ENCODE peak calls at places on chromosomes 4 and X, in five cellular contexts. A is nephron progenitor cell, W is amniotic stem cell, P is T-helper 1 cell, Z is NT2/D1. L is an unnamed sample.

GRCh38 chr4:24472514-24473308 is 111.6 kb downstream of the DHX15 start:
- DNase-seq in Z (no peak), W (peak; percentile 70), P (peak; percentile 42), A (peak; percentile 85), L (peak; percentile 49)

GRCh38 chr4:2935762-2936743 is 27.2 kb downstream of the NOP14 start:
- DNase-seq in W (no peak), P (no peak), A (no peak), Z (no peak), L (peak; percentile 43)

GRCh38 chr4:156238171-156238570 is 284.5 kb upstream of the CTSO start:
- DNase-seq in A (no peak), W (no peak), P (no peak), Z (no peak), L (no peak)

GRCh38 chr4:40121515-40121914 is 64.9 kb downstream of the N4BP2 start:
- DNase-seq in Z (no peak), P (no peak), A (no peak), W (peak; percentile 4), L (no peak)

GRCh38 chr4:6403400-6403685 is 69.1 kb downstream of the PPP2R2C start:
- DNase-seq in Z (no peak), P (no peak), A (no peak), W (no peak), L (no peak)

GRCh38 chr4:81635747-81636146 is 164.0 kb upstream of the RASGEF1B start:
- DNase-seq in P (no peak), W (no peak), Z (no peak), A (no peak), L (no peak)

GRCh38 chr4:41877020-41877796 is 58.0 kb upstream of the TMEM33 start:
- DNase-seq in A (no peak), W (no peak), P (no peak), Z (no peak), L (no peak)

GRCh38 chrX:130775849-130776248 is 127.2 kb downstream of the ENOX2 start:
- DNase-seq in A (no peak), P (no peak), Z (no peak), W (no peak), L (no peak)

GRCh38 chrX:115494133-115494532 is 66.8 kb upstream of the PLS3 start:
- DNase-seq in Z (no peak), P (no peak), W (no peak), A (no peak), L (no peak)

GRCh38 chrX:44873415-44874270 is 655 bp downstream of the KDM6A start:
- DNase-seq in W (no peak), P (peak; percentile 16), A (peak; percentile 53), Z (no peak), L (peak; percentile 55)

GRCh38 chrX:136587532-136587931 is 55.5 kb downstream of the VGLL1 start:
- DNase-seq in W (no peak), Z (no peak), A (no peak), P (no peak), L (no peak)

GRCh38 chrX:16807548-16807947 is 21.3 kb downstream of the TXLNG start:
- DNase-seq in W (no peak), A (no peak), Z (no peak), P (no peak), L (no peak)

L was measured in T-helper 9 cell.